ENCODE peak calls at places on chromosomes 3 and 15, in six cellular contexts. X is HepG2, A is SK-N-SH, N is HCT116, G is K562, B is GM12878. U is an unnamed sample.

GRCh38 chr3:142929890-142930289 is 33.6 kb downstream of the PAQR9 start:
- DNase-seq in X (no peak), G (peak), B (no peak), N (no peak), A (no peak), U (no peak)

GRCh38 chr3:127492426-127492825 is 98.1 kb downstream of the TPRA1 start:
- DNase-seq in A (no peak), B (no peak), G (no peak), N (no peak), X (no peak), U (no peak)

GRCh38 chr3:45659661-45660566 is 29.3 kb upstream of the SACM1L start:
- DNase-seq in A (peak), B (peak), G (peak), X (peak), N (peak), U (peak)

GRCh38 chr15:24772709-24773373 is 97.3 kb downstream of the NPAP1 start:
- DNase-seq in N (no peak), G (peak), A (peak), X (peak), B (no peak), U (no peak)

GRCh38 chr3:12941495-12942023 is 100.2 kb upstream of the RPL32 start:
- DNase-seq in G (no peak), A (no peak), X (no peak), B (no peak), N (no peak), U (no peak)

GRCh38 chr15:87362531-87362930 is 894.0 kb downstream of the NTRK3 start:
- DNase-seq in A (no peak), N (no peak), G (no peak), B (no peak), X (no peak), U (no peak)

GRCh38 chr15:52529289-52529929 is 729 bp upstream of the MYO5A start:
- DNase-seq in A (no peak), N (no peak), B (no peak), G (no peak), X (no peak), U (no peak)

GRCh38 chr15:70098461-70099166 is 897 bp upstream of the TLE3 start:
- DNase-seq in N (peak), X (peak), A (peak), G (no peak), B (no peak), U (no peak)

GRCh38 chr3:151460240-151460639 is 621 bp downstream of the IGSF10 start:
- DNase-seq in B (no peak), A (no peak), G (no peak), X (no peak), N (no peak), U (no peak)

GRCh38 chr3:107416138-107416537 is 38.9 kb downstream of the CCDC54 start:
- DNase-seq in G (no peak), B (no peak), A (no peak), N (no peak), X (no peak), U (peak)

GRCh38 chr15:91308209-91308608 is 208.2 kb downstream of the SV2B start:
- DNase-seq in G (no peak), A (no peak), B (no peak), N (no peak), X (no peak), U (no peak)

GRCh38 chr3:8529197-8529637 is 27.6 kb downstream of the LMCD1 start:
- DNase-seq in G (no peak), B (no peak), A (peak), N (no peak), X (peak), U (no peak)
- TF ChIP-seq JUND in G (no peak), B (no peak), A (no peak), N (no peak), X (no peak), U (no peak)

DNA sequence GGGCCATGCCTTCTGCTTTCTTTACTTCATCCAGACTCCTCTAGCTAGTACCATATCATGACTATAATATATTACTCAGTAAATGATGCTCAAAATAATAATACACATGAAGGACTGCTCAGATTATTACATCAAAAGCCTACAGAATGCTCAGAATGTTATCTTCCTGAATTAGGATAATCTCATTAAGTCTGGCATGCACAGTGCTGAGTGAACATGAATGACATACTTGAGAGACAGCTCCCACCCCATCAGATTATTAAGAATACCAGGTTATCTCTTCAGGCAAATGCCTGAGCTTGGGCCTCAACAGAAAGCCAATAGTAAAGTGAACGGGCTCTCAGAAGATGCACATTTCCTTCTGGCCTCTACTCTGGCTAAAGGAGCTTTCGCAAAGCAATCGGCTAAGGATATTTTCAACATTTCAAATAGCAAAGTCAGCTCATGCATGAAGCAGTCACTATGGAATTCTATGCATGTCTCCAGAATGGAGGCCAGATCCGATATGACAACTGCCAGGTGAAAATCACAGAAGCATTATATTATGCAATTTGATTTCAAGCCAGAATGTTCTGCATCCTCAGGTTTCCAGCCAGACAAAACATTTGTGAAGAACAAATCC is 122.6 kb downstream of the KCNMB2 start:
- DNase-seq in B (no peak), A (no peak), G (no peak), N (no peak), X (no peak), U (no peak)
- TF ChIP-seq JUND in B (no peak), A (no peak), G (no peak), N (no peak), X (no peak), U (no peak)

DNA sequence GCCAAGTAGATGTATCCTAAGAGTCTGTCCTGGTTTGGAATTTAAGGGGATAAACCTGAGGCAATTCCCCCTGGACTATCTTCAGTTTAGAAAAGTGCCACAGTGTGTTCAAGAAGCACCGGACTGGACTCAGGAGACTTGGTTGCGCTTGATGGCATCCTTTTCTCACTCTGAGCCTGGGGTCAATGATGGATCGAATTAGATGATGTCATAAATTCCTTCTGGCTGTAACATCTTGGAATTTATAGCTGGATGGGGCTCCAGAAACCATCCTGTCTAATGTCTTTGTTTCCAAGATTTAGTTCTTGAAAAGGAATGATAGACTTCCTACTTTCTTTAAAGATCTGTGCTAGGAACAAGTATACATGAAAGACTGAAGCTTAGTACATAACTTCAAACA is 280.6 kb downstream of the LPP start:
- DNase-seq in A (no peak), B (no peak), G (no peak), X (no peak), N (no peak), U (no peak)
- TF ChIP-seq JUND in A (peak), B (no peak), G (no peak), X (no peak), N (no peak), U (no peak)

DNA sequence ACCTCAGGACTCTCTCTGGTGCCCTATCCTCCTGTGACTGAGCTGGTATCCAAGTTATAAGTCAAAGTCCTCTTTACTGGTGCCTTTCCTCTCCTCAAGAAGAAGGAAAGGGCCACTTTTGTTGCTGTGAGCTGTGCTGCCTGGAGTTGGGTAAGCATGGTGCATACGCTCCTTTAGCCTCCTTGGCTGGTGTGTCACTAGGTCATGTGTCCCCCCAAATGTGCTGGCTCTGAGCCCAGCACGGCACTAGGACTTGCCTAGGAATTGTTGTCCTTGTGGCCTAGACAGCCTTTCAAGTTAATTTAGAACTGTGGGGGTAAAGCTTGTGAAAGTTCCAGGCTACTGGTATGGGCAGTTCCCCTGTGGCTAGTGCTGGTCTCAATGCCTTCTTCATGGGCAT is 113.8 kb downstream of the UBE2E2 start:
- DNase-seq in A (no peak), B (no peak), X (no peak), G (no peak), N (no peak), U (no peak)
- TF ChIP-seq JUND in A (no peak), B (no peak), X (no peak), G (no peak), N (no peak), U (no peak)

DNA sequence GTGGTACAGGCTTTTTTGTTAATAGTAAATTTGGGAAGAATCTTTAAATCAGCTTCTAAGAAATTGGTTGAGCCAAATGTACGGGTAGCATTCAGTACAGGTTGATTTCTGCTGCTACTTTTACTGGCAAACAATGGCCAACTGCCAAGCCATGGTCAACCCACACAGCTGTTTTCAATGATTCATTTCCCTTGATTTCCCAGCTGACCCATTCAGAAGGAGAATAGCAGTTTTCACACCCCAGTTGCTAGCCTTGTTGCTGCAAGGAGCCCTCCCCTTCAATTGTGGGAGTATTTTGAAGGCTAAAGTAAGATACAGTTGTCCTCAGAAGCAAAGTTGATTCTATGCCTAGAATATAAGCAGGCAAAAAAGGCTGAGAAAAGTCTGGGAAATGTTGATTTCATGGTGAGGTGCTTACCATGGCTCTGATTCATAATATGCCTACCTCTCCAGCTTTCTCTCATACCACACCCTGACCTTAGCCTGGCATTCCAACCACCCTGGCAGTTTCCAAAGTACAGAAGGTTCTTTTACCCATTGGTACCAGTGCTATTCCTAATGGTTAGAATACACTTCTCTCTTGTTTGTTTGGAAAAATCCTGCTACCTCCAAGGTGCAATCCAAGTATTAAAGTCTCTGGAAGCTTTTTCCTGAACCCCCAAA is 320.3 kb upstream of the TGFBR2 start:
- DNase-seq in N (peak), X (no peak), G (no peak), A (peak), B (no peak), U (no peak)
- TF ChIP-seq JUND in N (peak), X (no peak), G (no peak), A (peak), B (no peak), U (no peak)

GRCh38 chr15:61115679-61116078 is 113.4 kb downstream of the RORA start:
- DNase-seq in X (no peak), B (no peak), A (no peak), N (no peak), G (no peak), U (no peak)
- TF ChIP-seq JUND in X (no peak), B (no peak), A (no peak), N (no peak), G (no peak), U (no peak)

GRCh38 chr15:64348455-64348854 is 7.5 kb downstream of the CSNK1G1 start:
- DNase-seq in B (no peak), A (no peak), G (no peak), X (no peak), N (no peak), U (no peak)

GRCh38 chr15:64343841-64344240 is 12.1 kb downstream of the CSNK1G1 start:
- DNase-seq in A (no peak), B (no peak), G (no peak), N (no peak), X (no peak), U (no peak)

GRCh38 chr15:64341961-64342360 is 14.0 kb downstream of the CSNK1G1 start:
- DNase-seq in A (no peak), B (no peak), X (no peak), N (no peak), G (no peak), U (no peak)

GRCh38 chr15:64343222-64343621 is 12.8 kb downstream of the CSNK1G1 start:
- DNase-seq in X (no peak), G (no peak), A (no peak), N (no peak), B (no peak), U (no peak)

DNA sequence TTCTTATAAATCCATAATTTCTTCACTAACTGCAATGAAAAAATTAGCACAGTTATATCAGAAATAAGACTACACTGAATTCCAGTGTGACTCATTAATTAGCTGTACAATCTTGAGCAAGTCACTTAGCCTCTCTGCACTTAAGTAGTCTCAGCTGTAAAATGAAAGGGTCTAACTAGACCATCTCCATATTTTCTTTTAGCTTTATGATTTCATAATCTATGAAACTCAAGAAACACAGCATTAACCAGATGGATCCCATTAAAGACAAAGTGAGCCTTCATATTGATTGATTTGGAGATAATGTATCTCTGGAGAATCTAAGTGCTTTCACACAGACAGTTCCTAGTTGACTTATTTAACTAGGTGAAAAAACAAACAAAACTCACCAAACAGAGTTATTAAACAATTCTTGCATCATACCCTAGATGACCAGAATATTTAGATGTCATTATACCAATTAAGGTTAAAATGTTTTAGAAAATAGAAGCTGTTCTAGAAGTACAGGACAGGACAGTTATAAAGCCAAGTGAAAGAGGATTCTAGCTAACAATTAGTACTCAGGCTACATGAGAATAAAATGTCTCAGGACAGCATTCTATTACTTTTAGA is 11.2 kb downstream of the CSNK1G1 start:
- DNase-seq in X (no peak), B (no peak), G (no peak), N (no peak), A (no peak), U (no peak)
- TF ChIP-seq JUND in X (no peak), B (no peak), G (no peak), N (no peak), A (peak), U (no peak)

GRCh38 chr15:55912982-55913381 is 80.4 kb downstream of the NEDD4 start:
- DNase-seq in N (no peak), B (no peak), G (no peak), X (no peak), A (no peak), U (no peak)

GRCh38 chr15:55902975-55903374 is 90.4 kb downstream of the NEDD4 start:
- DNase-seq in A (no peak), G (no peak), N (no peak), B (no peak), X (no peak), U (no peak)

GRCh38 chr15:55909036-55909811 is 84.2 kb downstream of the NEDD4 start:
- DNase-seq in X (no peak), B (no peak), N (no peak), G (no peak), A (no peak), U (no peak)

GRCh38 chr15:55907797-55908196 is 85.6 kb downstream of the NEDD4 start:
- DNase-seq in G (no peak), B (no peak), X (no peak), N (peak), A (peak), U (no peak)
- TF ChIP-seq JUND in G (no peak), B (no peak), X (no peak), N (peak), A (peak), U (no peak)

DNA sequence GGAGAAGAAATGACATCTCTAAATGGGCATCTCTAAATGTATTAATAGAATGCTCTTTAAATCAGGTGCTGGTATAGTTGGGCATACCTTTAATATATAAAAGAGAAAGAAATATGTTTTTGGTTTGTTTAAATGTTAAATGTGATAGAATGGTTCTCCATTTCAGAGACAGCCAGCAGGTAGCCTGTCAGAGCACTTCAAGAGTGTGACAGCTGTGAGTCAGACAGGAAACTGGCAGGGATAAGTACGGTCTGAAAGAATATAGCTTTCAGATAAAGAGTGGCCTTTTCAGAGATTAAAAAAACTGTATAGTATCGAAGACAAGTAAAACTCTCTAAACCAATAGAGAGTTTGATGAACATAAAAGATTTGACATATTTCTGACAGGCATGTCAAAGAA is 654.1 kb downstream of the IGSF11 start:
- DNase-seq in B (no peak), X (no peak), A (no peak), N (no peak), G (no peak), U (no peak)
- TF ChIP-seq JUND in B (no peak), X (no peak), A (no peak), N (no peak), G (no peak), U (no peak)

DNA sequence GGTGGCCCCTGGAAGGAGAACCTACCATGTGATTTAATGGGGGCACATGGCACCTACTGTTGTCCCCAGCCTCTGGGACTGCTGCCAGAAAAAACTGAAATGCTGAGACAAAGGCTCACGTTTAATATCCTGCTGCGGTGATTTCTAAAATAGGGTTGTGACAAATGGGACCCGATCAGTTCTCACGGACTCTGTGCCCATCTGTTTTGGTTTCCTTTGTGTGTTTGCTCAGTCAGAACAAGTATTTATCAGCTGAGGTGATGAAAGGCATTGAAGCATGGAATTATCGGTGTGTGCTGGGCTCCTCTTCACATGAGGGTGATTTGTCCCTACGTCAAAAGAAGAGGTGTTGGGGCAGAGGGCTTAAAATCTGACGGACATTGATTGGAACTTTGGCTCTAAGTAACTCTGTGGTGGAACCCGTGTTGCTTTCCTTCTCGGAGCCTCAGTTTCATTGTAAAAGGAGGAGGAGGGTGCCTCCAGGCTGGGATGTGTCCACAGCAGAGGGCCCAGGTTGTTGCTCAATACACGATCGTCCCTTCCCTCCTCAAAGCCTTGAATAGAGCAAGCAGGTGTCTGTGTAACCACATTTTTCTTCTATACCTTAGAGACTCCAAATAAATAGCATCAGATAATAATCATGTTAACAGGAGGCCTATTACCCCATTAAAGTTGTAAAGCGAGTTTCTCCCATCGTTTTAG is 283.3 kb upstream of the RGMA start:
- DNase-seq in B (no peak), G (no peak), N (no peak), X (no peak), A (no peak), U (no peak)
- TF ChIP-seq JUND in B (no peak), G (no peak), N (no peak), X (no peak), A (no peak), U (no peak)

U was measured in T47D.